ENCODE peak calls at places on chromosomes 3 and 15, in seven cellular contexts. J is HCT116, K is HepG2, B is GM12878, A is K562, S is SK-N-SH, P is H1. M is an unnamed sample.

GRCh38 chr3:52670621-52671521 is 14.8 kb downstream of the PBRM1 start:
- DNase-seq in J (peak), K (peak), B (peak), A (peak), S (no peak), P (no peak), M (peak)

GRCh38 chr15:101175396-101175795 is 76.5 kb downstream of the CHSY1 start:
- DNase-seq in J (no peak), K (no peak), B (no peak), A (no peak), S (no peak), P (no peak), M (no peak)

GRCh38 chr15:31214864-31215489 is 111.7 kb upstream of the KLF13 start:
- DNase-seq in J (no peak), K (no peak), B (no peak), A (no peak), S (no peak), P (no peak), M (no peak)

GRCh38 chr3:52931889-52932288 is 34.5 kb upstream of the STIMATE start:
- DNase-seq in J (no peak), K (no peak), B (no peak), A (no peak), S (no peak), P (no peak), M (no peak)

GRCh38 chr3:150783920-150784746 is 21.2 kb upstream of the SIAH2 start:
- DNase-seq in J (no peak), K (no peak), B (no peak), A (no peak), S (no peak), P (no peak), M (no peak)

GRCh38 chr3:141955163-141955562 is 78.7 kb downstream of the ATP1B3 start:
- DNase-seq in J (no peak), K (no peak), B (no peak), A (no peak), S (no peak), P (no peak), M (no peak)

GRCh38 chr3:29718661-29719065 is 437.8 kb downstream of the RBMS3 start:
- DNase-seq in J (no peak), K (no peak), B (no peak), A (no peak), S (no peak), P (no peak), M (no peak)

GRCh38 chr3:159877924-159878323 is 110.7 kb upstream of the IL12A start:
- DNase-seq in J (no peak), K (no peak), B (no peak), A (no peak), S (no peak), P (no peak), M (no peak)

GRCh38 chr15:96177279-96177678 is 153.2 kb upstream of the NR2F2 start:
- DNase-seq in J (no peak), K (no peak), B (no peak), A (no peak), S (no peak), P (no peak), M (no peak)

GRCh38 chr3:127211118-127212060 is 18.5 kb downstream of the PRR23E start:
- DNase-seq in J (no peak), K (no peak), B (no peak), A (no peak), S (no peak), P (no peak), M (no peak)

GRCh38 chr3:141482250-141482937 is 4.4 kb upstream of the RASA2 start:
- DNase-seq in J (peak), K (peak), B (no peak), A (no peak), S (no peak), P (no peak), M (no peak)

GRCh38 chr15:62360286-62360685 is 195.2 kb upstream of the C2CD4B start:
- DNase-seq in J (no peak), K (no peak), B (no peak), A (no peak), S (peak), P (no peak), M (no peak)

GRCh38 chr15:71452893-71453292 is 337.6 kb downstream of the THSD4 start:
- DNase-seq in J (no peak), K (no peak), B (no peak), A (no peak), S (no peak), P (no peak), M (no peak)

GRCh38 chr15:99143230-99143629 is 38.4 kb downstream of the SYNM start:
- DNase-seq in J (no peak), K (no peak), B (no peak), A (no peak), S (no peak), P (no peak), M (no peak)

GRCh38 chr15:94029495-94029894 is 201.9 kb upstream of the MCTP2 start:
- DNase-seq in J (no peak), K (no peak), B (no peak), A (no peak), S (no peak), P (no peak), M (no peak)

GRCh38 chr3:172290457-172290856 is 157.8 kb downstream of the GHSR start:
- DNase-seq in J (no peak), K (no peak), B (no peak), A (no peak), S (no peak), P (no peak), M (no peak)

GRCh38 chr3:44067431-44067830 is 174.3 kb upstream of the TOPAZ1 start:
- DNase-seq in J (no peak), K (no peak), B (no peak), A (no peak), S (no peak), P (peak), M (no peak)

GRCh38 chr15:31091531-31091930 is 10.0 kb downstream of the TRPM1 start:
- DNase-seq in J (no peak), K (no peak), B (no peak), A (no peak), S (no peak), P (peak), M (no peak)

GRCh38 chr3:132164469-132165092 is 129.8 kb upstream of the CPNE4 start:
- DNase-seq in J (no peak), K (peak), B (no peak), A (no peak), S (no peak), P (no peak), M (no peak)

GRCh38 chr3:64299206-64299605 is 73.9 kb upstream of the PRICKLE2 start:
- DNase-seq in J (no peak), K (no peak), B (no peak), A (no peak), S (no peak), P (no peak), M (no peak)

GRCh38 chr15:38070778-38071177 is 136.3 kb downstream of the TMCO5A start:
- DNase-seq in J (no peak), K (no peak), B (no peak), A (no peak), S (no peak), P (no peak), M (no peak)

GRCh38 chr15:42094512-42094963 is at the start of gene PLA2G4D:
- DNase-seq in J (no peak), K (no peak), B (no peak), A (no peak), S (no peak), P (no peak), M (no peak)

GRCh38 chr15:91047545-91048199 is 25.3 kb upstream of the VPS33B start:
- DNase-seq in J (no peak), K (no peak), B (no peak), A (no peak), S (no peak), P (no peak), M (no peak)

GRCh38 chr3:110413807-110414748 is 657.5 kb upstream of the NECTIN3 start:
- DNase-seq in J (no peak), K (no peak), B (no peak), A (no peak), S (no peak), P (no peak), M (no peak)

GRCh38 chr15:87123676-87124382 is 1044.2 kb downstream of the AGBL1 start:
- DNase-seq in J (no peak), K (no peak), B (no peak), A (no peak), S (no peak), P (no peak), M (no peak)

GRCh38 chr15:94804613-94805012 is 573.3 kb downstream of the MCTP2 start:
- DNase-seq in J (no peak), K (no peak), B (no peak), A (no peak), S (no peak), P (no peak), M (no peak)

GRCh38 chr3:15287565-15288330 is 44.6 kb downstream of the SH3BP5 start:
- DNase-seq in J (no peak), K (no peak), B (no peak), A (no peak), S (no peak), P (no peak), M (no peak)

GRCh38 chr3:97340940-97341339 is 423.6 kb upstream of the ARL6 start:
- DNase-seq in J (no peak), K (no peak), B (no peak), A (no peak), S (no peak), P (no peak), M (no peak)
- TF ChIP-seq SIN3A in J (no peak), K (no peak), B (no peak), A (no peak), S (no peak), P (no peak), M (no peak)

GRCh38 chr3:58898513-58898912 is 151.3 kb downstream of the CFAP20DC start:
- DNase-seq in J (no peak), K (no peak), B (no peak), A (no peak), S (no peak), P (no peak), M (no peak)

GRCh38 chr3:58899953-58900298 is 149.9 kb downstream of the CFAP20DC start:
- DNase-seq in J (no peak), K (no peak), B (peak), A (peak), S (peak), P (no peak), M (no peak)

GRCh38 chr3:58899159-58899952 is 150.5 kb downstream of the CFAP20DC start:
- DNase-seq in J (no peak), K (no peak), B (peak), A (peak), S (peak), P (peak), M (no peak)

GRCh38 chr3:58900372-58900771 is 149.5 kb downstream of the CFAP20DC start:
- DNase-seq in J (no peak), K (no peak), B (no peak), A (no peak), S (peak), P (no peak), M (no peak)
- H3K4me3 ChIP-seq in J (no peak), K (no peak), B (no peak), A (no peak), S (no peak), P (no peak), M (no peak)

GRCh38 chr15:25248583-25249235 is 190.1 kb downstream of the UBE3A start:
- DNase-seq in J (no peak), K (no peak), B (no peak), A (no peak), S (no peak), P (no peak), M (no peak)

GRCh38 chr15:25250906-25251622 is 187.8 kb downstream of the UBE3A start:
- DNase-seq in J (no peak), K (no peak), B (no peak), A (no peak), S (no peak), P (no peak), M (no peak)

GRCh38 chr15:25250011-25250596 is 188.7 kb downstream of the UBE3A start:
- DNase-seq in J (no peak), K (no peak), B (no peak), A (no peak), S (no peak), P (no peak), M (no peak)

GRCh38 chr15:25249236-25250010 is 189.4 kb downstream of the UBE3A start:
- DNase-seq in J (no peak), K (no peak), B (no peak), A (no peak), S (no peak), P (peak), M (no peak)

GRCh38 chr15:25251700-25252390 is 187.0 kb downstream of the UBE3A start:
- DNase-seq in J (no peak), K (no peak), B (no peak), A (no peak), S (no peak), P (no peak), M (no peak)
- TF ChIP-seq SIN3A in J (no peak), K (no peak), B (no peak), A (no peak), S (no peak), P (no peak), M (no peak)

DNA sequence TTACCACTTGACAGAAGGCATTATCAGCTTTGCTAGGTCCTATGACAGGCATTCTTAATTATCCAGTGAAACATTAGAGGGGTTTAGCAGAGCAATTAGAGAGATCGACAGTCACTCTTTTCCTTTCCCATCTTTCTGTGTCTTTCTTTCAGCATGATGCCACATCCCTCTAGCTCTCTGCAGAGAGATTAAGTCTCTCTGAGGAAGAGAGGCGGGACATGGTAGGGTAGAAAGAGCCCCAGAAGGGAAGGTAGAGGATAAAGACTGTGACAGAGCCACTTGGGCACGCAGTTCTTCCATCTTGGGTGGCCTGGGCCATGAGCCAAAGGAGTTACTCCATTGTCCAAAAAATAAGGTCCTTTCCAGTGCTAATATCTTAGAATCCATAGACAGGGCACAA is 55.8 kb downstream of the HHLA2 start:
- DNase-seq in J (no peak), K (no peak), B (no peak), A (no peak), S (no peak), P (no peak), M (no peak)
- H3K4me3 ChIP-seq in J (no peak), K (no peak), B (no peak), A (no peak), S (no peak), P (no peak), M (no peak)

GRCh38 chr15:67117356-67117755 is 52.0 kb downstream of the SMAD3 start:
- DNase-seq in J (no peak), K (no peak), B (no peak), A (no peak), S (no peak), P (no peak), M (no peak)
- TF ChIP-seq SIN3A in J (no peak), K (no peak), B (no peak), A (no peak), S (no peak), P (no peak), M (no peak)

GRCh38 chr3:38834717-38835116 is 18.7 kb upstream of the SCN10A start:
- DNase-seq in J (no peak), K (no peak), B (no peak), A (no peak), S (no peak), P (no peak), M (no peak)

GRCh38 chr3:38836561-38836960 is 20.5 kb upstream of the SCN10A start:
- DNase-seq in J (no peak), K (no peak), B (no peak), A (no peak), S (no peak), P (no peak), M (no peak)

GRCh38 chr3:38837358-38837757 is 21.3 kb upstream of the SCN10A start:
- DNase-seq in J (no peak), K (no peak), B (no peak), A (no peak), S (no peak), P (no peak), M (no peak)

GRCh38 chr3:38835939-38836338 is 19.9 kb upstream of the SCN10A start:
- DNase-seq in J (no peak), K (no peak), B (no peak), A (no peak), S (no peak), P (no peak), M (no peak)

DNA sequence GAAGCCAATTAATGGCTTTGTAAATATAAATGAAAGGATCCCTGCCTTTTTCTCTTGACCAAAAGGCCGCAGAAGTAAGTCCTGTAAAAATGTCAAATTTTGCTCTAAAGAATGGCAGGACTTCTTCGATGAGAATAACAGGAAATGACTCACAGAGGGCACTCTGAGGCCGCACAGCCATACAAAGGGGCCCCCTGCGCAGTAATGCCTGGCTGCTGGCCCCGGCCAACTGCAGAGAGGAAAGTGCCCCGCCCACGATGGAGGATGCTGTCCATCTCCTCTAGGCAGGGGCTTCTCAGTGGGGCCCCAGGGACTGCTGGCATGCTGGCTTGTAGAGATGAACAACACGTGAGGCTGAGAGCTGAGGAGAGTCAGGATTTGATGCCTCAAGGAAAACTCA is 18.1 kb upstream of the SCN10A start:
- DNase-seq in J (peak), K (peak), B (no peak), A (peak), S (no peak), P (peak), M (no peak)
- H3K4me3 ChIP-seq in J (peak), K (no peak), B (no peak), A (no peak), S (no peak), P (no peak), M (no peak)

DNA sequence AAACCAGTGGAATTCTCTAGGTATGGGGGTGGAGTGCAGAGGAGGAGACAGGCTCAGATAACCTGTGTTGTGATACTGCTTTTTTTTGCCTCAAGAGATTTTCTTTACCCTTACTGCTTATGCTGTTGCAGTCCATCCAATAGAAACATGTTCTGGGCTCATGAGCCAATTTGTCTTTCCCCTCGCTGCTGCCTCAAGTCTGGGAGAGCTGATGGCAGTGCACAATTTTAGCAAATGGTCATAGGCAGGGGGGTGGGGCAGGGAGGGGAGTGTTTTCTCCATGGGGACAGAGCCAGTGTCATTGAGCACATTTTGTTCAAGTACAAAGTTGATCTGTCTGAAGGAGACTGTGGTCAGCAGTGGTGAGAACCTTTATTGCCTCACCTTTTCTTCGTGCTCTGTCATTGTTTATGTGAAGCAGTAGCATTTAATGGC is 134.9 kb downstream of the MBNL1 start:
- DNase-seq in J (no peak), K (no peak), B (no peak), A (peak), S (no peak), P (no peak), M (no peak)
- TF ChIP-seq SIN3A in J (no peak), K (no peak), B (no peak), A (no peak), S (no peak), P (no peak), M (no peak)

DNA sequence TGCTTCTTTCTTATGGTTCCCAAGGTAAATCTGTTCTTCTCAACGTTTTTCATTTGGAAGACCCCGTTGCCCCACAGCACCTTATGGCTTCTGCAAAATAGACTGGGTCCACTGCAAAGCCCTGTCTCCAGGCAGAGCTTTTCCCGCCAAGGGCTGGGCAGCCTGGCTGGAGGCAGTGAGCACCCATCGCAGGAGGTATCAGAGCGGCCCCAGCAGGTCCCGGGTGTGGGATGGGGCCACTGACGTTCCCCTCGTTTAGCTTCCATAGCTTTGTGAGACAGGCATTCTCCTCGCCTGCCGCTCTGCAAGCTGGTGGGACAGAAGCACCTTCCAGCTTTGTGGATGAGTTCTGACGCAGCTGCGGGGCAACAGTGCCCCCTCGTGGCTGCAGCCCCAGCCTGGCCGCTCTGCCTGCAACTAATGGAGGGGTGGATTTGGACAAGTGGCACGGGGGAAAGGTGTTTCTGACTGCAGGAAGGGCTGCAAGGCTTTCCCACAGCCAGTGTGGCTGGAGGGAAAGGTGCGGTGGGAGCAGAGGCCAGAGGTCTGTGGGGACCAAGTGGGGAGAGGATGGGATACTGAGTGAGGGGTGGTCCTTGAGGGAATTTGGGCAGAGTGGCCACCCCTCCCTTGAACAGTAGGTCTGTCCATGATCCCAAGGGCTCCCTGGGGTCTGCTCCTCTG is 99.3 kb downstream of the FBLN2 start:
- DNase-seq in J (peak), K (peak), B (no peak), A (peak), S (peak), P (peak), M (peak)
- H3K4me3 ChIP-seq in J (no peak), K (no peak), B (no peak), A (no peak), S (peak), P (no peak), M (no peak)